ENCODE peak calls at places on chromosome 9, in seven cellular contexts. M is immature natural killer cell; G is CD4-positive, alpha-beta memory T cell; L is cardiac muscle cell; Y is Peyer's patch; D is NCI-H748 treated with DMSO at 0.1 percent for 48 hours; E is lung. I is an unnamed sample.

GRCh38 chr9:91207889-91208651 is 153.6 kb downstream of the AUH start:
- DNase-seq in M (peak; percentile 45), G (no peak), L (peak; percentile 84), Y (no peak), D (no peak), E (no peak), I (no peak)

GRCh38 chr9:79465171-79465570 is 106.6 kb upstream of the TLE4 start:
- DNase-seq in M (no peak), G (no peak), L (no peak), Y (no peak), D (no peak), E (no peak), I (peak; percentile 55)

GRCh38 chr9:83979812-83980394 is at the start of gene HNRNPK:
- DNase-seq in M (peak; percentile 100), G (peak; percentile 98), L (peak; percentile 99), Y (peak; percentile 99), D (peak; percentile 94), E (peak; percentile 99), I (peak; percentile 97)

GRCh38 chr9:1005043-1005667 is 28.7 kb downstream of the DMRT3 start:
- DNase-seq in M (peak; percentile 21), G (no peak), L (peak; percentile 72), Y (peak; percentile 55), D (peak; percentile 30), E (no peak), I (peak; percentile 30)

GRCh38 chr9:108786756-108787663 is 68.8 kb downstream of the ACTL7B start:
- DNase-seq in M (no peak), G (no peak), L (peak; percentile 30), Y (no peak), D (no peak), E (no peak), I (no peak)

GRCh38 chr9:98778251-98778650 is 18.1 kb downstream of the ANKS6 start:
- DNase-seq in M (no peak), G (no peak), L (no peak), Y (no peak), D (no peak), E (no peak), I (no peak)

GRCh38 chr9:73093740-73094379 is 57.8 kb upstream of the ANXA1 start:
- DNase-seq in M (no peak), G (no peak), L (peak; percentile 26), Y (no peak), D (no peak), E (no peak), I (no peak)

GRCh38 chr9:93205045-93205768 is 21.3 kb downstream of the WNK2 start:
- DNase-seq in M (peak; percentile 25), G (no peak), L (peak; percentile 62), Y (no peak), D (no peak), E (no peak), I (peak; percentile 62)

GRCh38 chr9:132605387-132605786 is 23.0 kb downstream of the BARHL1 start:
- DNase-seq in M (no peak), G (no peak), L (no peak), Y (no peak), D (no peak), E (no peak), I (no peak)

GRCh38 chr9:77752566-77752965 is 104.4 kb upstream of the GNA14 start:
- DNase-seq in M (no peak), G (no peak), L (peak; percentile 95), Y (no peak), D (no peak), E (no peak), I (no peak)

GRCh38 chr9:117696141-117696540 is 8.1 kb upstream of the TLR4 start:
- DNase-seq in M (no peak), G (no peak), L (no peak), Y (no peak), D (no peak), E (no peak), I (no peak)

GRCh38 chr9:35683323-35683722 is 6.4 kb downstream of the TPM2 start:
- DNase-seq in M (no peak), G (no peak), L (no peak), Y (no peak), D (no peak), E (no peak), I (no peak)

GRCh38 chr9:16769291-16769690 is 101.2 kb downstream of the BNC2 start:
- DNase-seq in M (no peak), G (no peak), L (no peak), Y (no peak), D (no peak), E (no peak), I (no peak)

GRCh38 chr9:20028192-20028848 is 239.5 kb upstream of the SLC24A2 start:
- DNase-seq in M (no peak), G (no peak), L (no peak), Y (no peak), D (no peak), E (no peak), I (no peak)

GRCh38 chr9:100287186-100287585 is 65.6 kb downstream of the TEX10 start:
- DNase-seq in M (no peak), G (no peak), L (no peak), Y (no peak), D (no peak), E (no peak), I (no peak)